ENCODE peak calls at places on chromosomes 12 and 14, in nine cellular contexts. X, W, N, M, V, S, E, Z and A are unnamed samples.

GRCh38 chr12:20436367-20436766 is 68.0 kb downstream of the PDE3A start:
- DNase-seq in X (no peak), W (no peak), N (no peak), M (no peak), V (no peak), S (no peak), E (no peak), Z (no peak), A (no peak)

GRCh38 chr12:1529862-1530591 is 64.4 kb downstream of the FBXL14 start:
- DNase-seq in X (no peak), W (peak; percentile 47), N (peak; percentile 44), M (no peak), V (no peak), S (no peak), E (no peak), Z (no peak), A (peak; percentile 40)

GRCh38 chr12:7571253-7571652 is 67.7 kb upstream of the CD163 start:
- DNase-seq in X (no peak), W (no peak), N (no peak), M (no peak), V (no peak), S (no peak), E (no peak), Z (no peak), A (no peak)

GRCh38 chr12:107092669-107093546 is 441 bp downstream of the CRY1 start:
- DNase-seq in X (peak; percentile 61), W (peak; percentile 81), N (no peak), M (peak; percentile 36), V (peak; percentile 26), S (peak; percentile 63), E (no peak), Z (no peak), A (no peak)

GRCh38 chr14:103091041-103091882 is 3.3 kb upstream of the EXOC3L4 start:
- DNase-seq in X (peak; percentile 75), W (peak; percentile 63), N (peak; percentile 62), M (peak; percentile 36), V (peak; percentile 49), S (peak; percentile 56), E (no peak), Z (no peak), A (peak; percentile 49)

GRCh38 chr14:104680056-104680805 is 9.2 kb upstream of the INF2 start:
- DNase-seq in X (no peak), W (peak; percentile 73), N (no peak), M (peak; percentile 67), V (no peak), S (no peak), E (no peak), Z (peak; percentile 34), A (no peak)

GRCh38 chr12:102096855-102097254 is 23.1 kb downstream of the NUP37 start:
- DNase-seq in X (no peak), W (no peak), N (no peak), M (no peak), V (no peak), S (no peak), E (no peak), Z (no peak), A (no peak)

GRCh38 chr14:105474478-105475268 is at the start of gene CRIP2:
- DNase-seq in X (no peak), W (peak; percentile 69), N (no peak), M (peak; percentile 49), V (no peak), S (no peak), E (no peak), Z (no peak), A (no peak)

GRCh38 chr14:86462193-86462592 is 932.2 kb downstream of the FLRT2 start:
- DNase-seq in X (no peak), W (peak; percentile 39), N (peak; percentile 14), M (no peak), V (no peak), S (no peak), E (no peak), Z (no peak), A (peak; percentile 57)

GRCh38 chr12:23350808-23351207 is 598.7 kb downstream of the SOX5 start:
- DNase-seq in X (no peak), W (no peak), N (no peak), M (no peak), V (no peak), S (no peak), E (no peak), Z (no peak), A (no peak)

GRCh38 chr12:575129-575502 is 88.1 kb downstream of the NINJ2 start:
- DNase-seq in X (no peak), W (no peak), N (no peak), M (no peak), V (no peak), S (no peak), E (no peak), Z (no peak), A (no peak)

GRCh38 chr12:59736786-59737185 is 141.0 kb downstream of the SLC16A7 start:
- DNase-seq in X (no peak), W (no peak), N (no peak), M (no peak), V (no peak), S (no peak), E (peak; percentile 68), Z (peak; percentile 86), A (no peak)

GRCh38 chr12:34297790-34298164 is 275.5 kb downstream of the ALG10 start:
- DNase-seq in X (no peak), W (no peak), N (no peak), M (no peak), V (no peak), S (no peak), E (no peak), Z (no peak), A (no peak)

GRCh38 chr14:88798161-88798560 is 5.4 kb upstream of the EML5 start:
- DNase-seq in X (no peak), W (no peak), N (no peak), M (no peak), V (peak; percentile 4), S (no peak), E (no peak), Z (no peak), A (no peak)

GRCh38 chr12:130240831-130241590 is 78.7 kb downstream of the FZD10 start:
- DNase-seq in X (no peak), W (no peak), N (no peak), M (peak; percentile 1), V (no peak), S (no peak), E (no peak), Z (no peak), A (no peak)

GRCh38 chr14:101905614-101906013 is 58.8 kb upstream of the DYNC1H1 start:
- DNase-seq in X (no peak), W (no peak), N (no peak), M (no peak), V (no peak), S (no peak), E (no peak), Z (no peak), A (no peak)

GRCh38 chr14:64191756-64192155 is 102.4 kb downstream of the ESR2 start:
- DNase-seq in X (no peak), W (peak; percentile 33), N (no peak), M (no peak), V (no peak), S (no peak), E (peak; percentile 81), Z (peak; percentile 48), A (no peak)

GRCh38 chr12:9127936-9128663 is 12.4 kb upstream of the A2M start:
- DNase-seq in X (no peak), W (no peak), N (no peak), M (no peak), V (no peak), S (no peak), E (no peak), Z (no peak), A (no peak)

GRCh38 chr12:67910360-67911292 is 78.6 kb upstream of the IFNG-AS1 start:
- DNase-seq in X (no peak), W (peak; percentile 93), N (no peak), M (no peak), V (no peak), S (no peak), E (peak; percentile 67), Z (peak; percentile 97), A (no peak)

GRCh38 chr12:68780731-68781130 is 27.2 kb upstream of the MDM2 start:
- DNase-seq in X (no peak), W (no peak), N (no peak), M (no peak), V (no peak), S (no peak), E (no peak), Z (no peak), A (no peak)

GRCh38 chr12:120834489-120835303 is 69.5 kb downstream of the SPPL3 start:
- DNase-seq in X (no peak), W (no peak), N (no peak), M (no peak), V (no peak), S (no peak), E (no peak), Z (no peak), A (no peak)

GRCh38 chr12:132438139-132438700 is 51.7 kb upstream of the FBRSL1 start:
- DNase-seq in X (no peak), W (no peak), N (no peak), M (no peak), V (no peak), S (no peak), E (no peak), Z (no peak), A (no peak)

GRCh38 chr14:24233538-24233866 is 773 bp downstream of the GMPR2 start:
- DNase-seq in X (no peak), W (no peak), N (no peak), M (no peak), V (no peak), S (no peak), E (no peak), Z (no peak), A (no peak)

GRCh38 chr12:103272949-103273348 is 222.8 kb downstream of the C12orf42 start:
- DNase-seq in X (no peak), W (no peak), N (no peak), M (no peak), V (no peak), S (no peak), E (no peak), Z (no peak), A (no peak)

GRCh38 chr12:52860102-52860838 is 11.5 kb upstream of the KRT78 start:
- DNase-seq in X (no peak), W (peak; percentile 37), N (no peak), M (no peak), V (no peak), S (no peak), E (no peak), Z (no peak), A (no peak)

GRCh38 chr14:69690042-69690441 is 76.9 kb upstream of the SRSF5 start:
- DNase-seq in X (no peak), W (no peak), N (no peak), M (no peak), V (no peak), S (no peak), E (no peak), Z (no peak), A (no peak)

GRCh38 chr12:94615284-94616216 is 34.8 kb downstream of the TMCC3 start:
- DNase-seq in X (no peak), W (peak; percentile 92), N (no peak), M (peak; percentile 31), V (no peak), S (no peak), E (peak; percentile 6), Z (no peak), A (no peak)

GRCh38 chr12:116484807-116485206 is 74.4 kb upstream of the MAP1LC3B2 start:
- DNase-seq in X (no peak), W (no peak), N (no peak), M (no peak), V (no peak), S (no peak), E (no peak), Z (no peak), A (no peak)

GRCh38 chr14:60510976-60511599 is 2.1 kb downstream of the SIX6 start:
- DNase-seq in X (no peak), W (no peak), N (no peak), M (no peak), V (no peak), S (no peak), E (no peak), Z (no peak), A (no peak)

GRCh38 chr12:21819236-21819635 is 44.7 kb upstream of the KCNJ8 start:
- DNase-seq in X (no peak), W (peak; percentile 67), N (no peak), M (no peak), V (no peak), S (no peak), E (peak; percentile 38), Z (no peak), A (no peak)

GRCh38 chr14:88630565-88630964 is 67.7 kb downstream of the ZC3H14 start:
- DNase-seq in X (no peak), W (peak; percentile 82), N (no peak), M (no peak), V (no peak), S (no peak), E (no peak), Z (peak; percentile 76), A (no peak)